ENCODE peak calls at places on chromosome 11, in four cellular contexts. X is HCT116, W is HepG2, O is K562. Y is an unnamed sample.

GRCh38 chr11:16177688-16178087 is 178.7 kb downstream of the SOX6 start:
- DNase-seq in W (no peak), X (no peak), O (no peak), Y (no peak)

GRCh38 chr11:65642014-65642671 is 4.2 kb downstream of the SIPA1 start:
- DNase-seq in O (peak; percentile 61), W (no peak), X (no peak), Y (no peak)

GRCh38 chr11:126431401-126432064 is 76.0 kb downstream of the ST3GAL4 start:
- DNase-seq in W (peak; percentile 27), O (no peak), X (no peak), Y (no peak)

GRCh38 chr11:96113100-96113710 is 189.3 kb upstream of the MTMR2 start:
- DNase-seq in O (no peak), X (no peak), W (no peak), Y (no peak)

GRCh38 chr11:67373916-67374570 is 645 bp upstream of the CLCF1 start:
- DNase-seq in X (peak; percentile 93), O (peak; percentile 66), W (peak; percentile 82), Y (peak; percentile 80)

GRCh38 chr11:18853086-18853720 is 61.6 kb upstream of the PTPN5 start:
- DNase-seq in X (peak; percentile 21), W (peak; percentile 36), O (no peak), Y (no peak)

GRCh38 chr11:78662811-78663210 is 88.1 kb upstream of the NARS2 start:
- DNase-seq in X (no peak), O (no peak), W (no peak), Y (no peak)

GRCh38 chr11:15677181-15677580 is 562.5 kb downstream of the INSC start:
- DNase-seq in X (no peak), W (no peak), O (no peak), Y (no peak)

GRCh38 chr11:100472727-100473389 is 214.2 kb upstream of the ARHGAP42 start:
- DNase-seq in O (no peak), X (no peak), W (no peak), Y (no peak)

GRCh38 chr11:27013741-27014415 is 20.0 kb downstream of the FIBIN start:
- DNase-seq in X (no peak), W (no peak), O (no peak), Y (no peak)

GRCh38 chr11:27008811-27009535 is 15.1 kb downstream of the FIBIN start:
- DNase-seq in X (no peak), O (no peak), W (no peak), Y (no peak)

GRCh38 chr11:27011560-27012253 is 17.8 kb downstream of the FIBIN start:
- DNase-seq in X (no peak), W (no peak), O (no peak), Y (no peak)

DNA sequence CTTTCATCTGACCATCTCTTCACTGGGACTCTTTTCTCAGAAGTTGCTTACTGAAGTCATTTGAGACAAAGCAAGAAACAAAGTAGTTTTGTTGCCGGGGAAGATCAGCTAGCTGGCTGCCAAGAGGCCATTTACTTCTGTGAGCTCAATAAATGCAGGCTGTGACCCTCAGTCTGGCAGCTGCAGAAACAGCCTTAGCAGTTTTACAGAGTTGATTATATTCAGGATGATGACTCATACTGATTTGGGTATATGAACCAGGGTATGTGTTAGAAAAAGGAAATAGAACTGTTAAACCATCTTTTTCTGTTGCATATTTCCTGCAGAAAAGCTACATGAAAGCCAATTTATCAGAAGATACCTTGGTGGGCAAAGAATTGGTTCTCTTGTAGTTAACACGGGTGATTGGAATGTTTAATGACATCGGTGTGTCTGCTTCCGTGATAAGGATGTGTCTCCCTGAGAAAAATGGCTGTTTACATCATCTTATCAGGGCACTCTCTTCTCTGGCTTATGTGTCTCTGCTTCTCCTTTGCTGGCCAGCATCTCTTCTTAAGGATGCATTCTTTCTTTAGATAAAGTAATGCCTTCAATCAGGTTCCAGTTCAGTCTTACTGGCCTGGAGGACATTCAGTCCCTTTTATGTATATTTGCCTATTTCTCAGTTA is 18.5 kb downstream of the FIBIN start:
- DNase-seq in W (no peak), X (no peak), O (no peak), Y (no peak)
- H3K27ac ChIP-seq in W (no peak overlapping the region), X (no peak overlapping the region), O (no peak overlapping the region), Y (no peak overlapping the region)

DNA sequence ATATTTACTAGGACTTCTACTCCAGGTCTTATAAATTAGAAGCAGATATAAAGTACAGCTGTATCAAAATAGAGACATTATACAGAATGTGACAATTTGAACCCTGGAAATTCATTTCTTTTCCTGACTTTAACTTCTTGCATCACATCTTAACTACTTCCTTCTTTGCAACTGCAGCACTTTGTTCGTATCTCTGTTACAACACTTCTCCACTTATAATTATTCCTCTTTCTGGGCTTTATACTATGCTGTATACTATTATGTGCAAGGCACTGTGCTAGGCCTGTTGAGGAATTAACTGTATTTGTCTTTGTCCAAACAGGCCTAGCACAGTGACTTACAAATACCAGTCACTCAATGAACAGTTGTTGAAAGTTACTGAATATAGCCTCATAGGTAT is 1.8 kb upstream of the SLC36A4 start:
- DNase-seq in W (no peak), O (no peak), X (no peak), Y (no peak)
- TF ChIP-seq TCF7L2 in W (no peak), O (no peak), X (no peak), Y (no peak)

GRCh38 chr11:35085766-35086165 is 53.2 kb upstream of the CD44 start:
- DNase-seq in O (no peak), X (no peak), W (no peak), Y (no peak)

GRCh38 chr11:35087648-35088047 is 51.3 kb upstream of the CD44 start:
- DNase-seq in O (no peak), W (no peak), X (no peak), Y (no peak)

GRCh38 chr11:35089724-35090505 is 49.1 kb upstream of the CD44 start:
- DNase-seq in X (no peak), O (no peak), W (no peak), Y (no peak)

GRCh38 chr11:35088676-35089075 is 50.3 kb upstream of the CD44 start:
- DNase-seq in W (no peak), O (no peak), X (no peak), Y (no peak)

GRCh38 chr11:35088226-35088625 is 50.7 kb upstream of the CD44 start:
- DNase-seq in W (no peak), O (no peak), X (no peak), Y (no peak)
- H3K27ac ChIP-seq in W (no peak overlapping the region), O (no peak overlapping the region), X (no peak overlapping the region), Y (peak overlapping the region; percentile 98)

GRCh38 chr11:5288912-5289525 is 12.7 kb downstream of the OR51B4 start:
- DNase-seq in W (no peak), O (no peak), X (no peak), Y (no peak)
- TF ChIP-seq TCF7L2 in W (no peak), O (no peak), X (no peak), Y (no peak)